ENCODE peak calls at places on chromosomes 13 and 19, in seven cellular contexts. O is NCI-H345, K is NB4, U is head of caudate nucleus, F is GM12891, V is MCF 10A, I is brain microvascular endothelial cell. D is an unnamed sample.

GRCh38 chr19:30846102-30846501 is 473.9 kb downstream of the ZNF536 start:
- DNase-seq in V (no peak), F (no peak), K (no peak), I (no peak), O (no peak), U (no peak), D (no peak)

GRCh38 chr13:49060698-49061387 is 85.1 kb downstream of the FNDC3A start:
- DNase-seq in F (no peak), K (no peak), I (no peak), V (peak; percentile 60), U (no peak), O (no peak), D (no peak)

GRCh38 chr19:36152061-36152885 is at the start of gene COX7A1:
- DNase-seq in I (peak; percentile 38), U (peak; percentile 30), O (no peak), F (no peak), V (no peak), K (no peak), D (no peak)

GRCh38 chr13:81133066-81133465 is 792.1 kb upstream of the SPRY2 start:
- DNase-seq in O (no peak), K (no peak), U (no peak), F (no peak), V (peak; percentile 11), I (peak; percentile 16), D (no peak)

GRCh38 chr19:18291590-18292459 is 10.4 kb upstream of the JUND start:
- DNase-seq in V (peak; percentile 70), K (peak; percentile 96), F (peak; percentile 90), O (peak; percentile 28), U (peak; percentile 82), I (peak; percentile 72), D (no peak)

GRCh38 chr13:59452189-59452588 is 711.5 kb downstream of the DIAPH3 start:
- DNase-seq in K (peak; percentile 67), O (peak; percentile 56), I (no peak), V (no peak), U (no peak), F (no peak), D (no peak)

GRCh38 chr13:19860884-19861655 is 2.4 kb downstream of the ZMYM5 start:
- DNase-seq in V (peak; percentile 88), K (peak; percentile 43), O (no peak), F (no peak), U (no peak), I (peak; percentile 48), D (no peak)

GRCh38 chr13:66673401-66673800 is 556.7 kb downstream of the PCDH9 start:
- DNase-seq in U (no peak), K (no peak), F (no peak), O (no peak), V (peak; percentile 43), I (peak; percentile 84), D (no peak)

GRCh38 chr13:91817250-91817649 is 418.8 kb downstream of the GPC5 start:
- DNase-seq in V (peak; percentile 26), F (no peak), O (no peak), K (no peak), U (no peak), I (peak; percentile 7), D (no peak)

GRCh38 chr13:99988469-99989375 is 7.1 kb downstream of the ZIC2 start:
- DNase-seq in F (no peak), U (no peak), K (no peak), O (no peak), V (no peak), I (no peak), D (no peak)

GRCh38 chr13:100537951-100538462 is 50.6 kb downstream of the GGACT start:
- DNase-seq in K (no peak), U (no peak), I (no peak), O (no peak), V (no peak), F (no peak), D (no peak)

GRCh38 chr13:73303858-73304257 is 245.1 kb downstream of the KLF5 start:
- DNase-seq in I (peak; percentile 11), K (no peak), V (peak; percentile 47), F (no peak), U (no peak), O (no peak), D (no peak)

GRCh38 chr19:15101479-15102082 is 5.6 kb upstream of the SYDE1 start:
- DNase-seq in O (no peak), K (peak; percentile 66), I (peak; percentile 53), F (no peak), U (no peak), V (peak; percentile 45), D (peak; percentile 58)

GRCh38 chr19:43534811-43535761 is 2.1 kb downstream of the ZNF575 start:
- DNase-seq in U (peak; percentile 66), F (no peak), O (no peak), K (peak; percentile 34), V (peak; percentile 23), I (peak; percentile 56), D (no peak)

GRCh38 chr19:54014920-54015560 is 23.6 kb downstream of the CACNG6 start:
- DNase-seq in K (no peak), O (no peak), I (no peak), U (no peak), F (no peak), V (no peak), D (no peak)

GRCh38 chr19:40717880-40718773 is 1.2 kb downstream of the ITPKC start:
- DNase-seq in O (no peak), F (no peak), I (no peak), U (peak; percentile 22), V (peak; percentile 56), K (no peak), D (no peak)

GRCh38 chr13:112690242-112690943 is 555 bp downstream of the ATP11A start:
- DNase-seq in U (no peak), O (peak; percentile 46), V (peak; percentile 36), I (no peak), K (peak; percentile 66), F (peak; percentile 52), D (no peak)

GRCh38 chr13:113930711-113931637 is 42.9 kb downstream of the C13orf46 start:
- DNase-seq in I (no peak), O (no peak), V (no peak), F (no peak), U (no peak), K (peak; percentile 83), D (no peak)

GRCh38 chr19:10800488-10800887 is 35.5 kb downstream of the TMED1 start:
- DNase-seq in O (no peak), I (no peak), F (no peak), K (no peak), U (no peak), V (no peak), D (no peak)

GRCh38 chr19:44799627-44800257 is 9.2 kb upstream of the BCAM start:
- DNase-seq in F (no peak), V (no peak), O (no peak), I (no peak), U (no peak), K (no peak), D (no peak)

GRCh38 chr19:39038098-39038497 is 5.7 kb upstream of the FBXO27 start:
- DNase-seq in I (peak; percentile 43), F (no peak), V (peak; percentile 68), K (peak; percentile 39), O (peak; percentile 56), U (peak; percentile 21), D (no peak)

GRCh38 chr13:29619995-29620394 is 24.5 kb upstream of the SLC7A1 start:
- DNase-seq in K (no peak), I (no peak), F (no peak), U (no peak), V (no peak), O (no peak), D (no peak)

GRCh38 chr19:6041991-6042421 is 64.1 kb upstream of the RANBP3 start:
- DNase-seq in V (no peak), U (peak; percentile 86), K (no peak), I (no peak), F (no peak), O (no peak), D (no peak)

GRCh38 chr13:19681517-19681916 is 48.1 kb downstream of the MPHOSPH8 start:
- DNase-seq in U (no peak), V (no peak), F (no peak), I (no peak), K (no peak), O (no peak), D (no peak)

GRCh38 chr13:83515267-83515666 is 367.0 kb downstream of the SLITRK1 start:
- DNase-seq in U (no peak), F (no peak), V (peak; percentile 80), I (peak; percentile 36), O (no peak), K (no peak), D (no peak)

GRCh38 chr13:28716511-28716910 is 2.3 kb downstream of the SLC46A3 start:
- DNase-seq in K (no peak), V (peak; percentile 99), U (no peak), F (no peak), O (no peak), I (peak; percentile 71), D (no peak)

GRCh38 chr13:73849292-73849691 is 284.9 kb downstream of the KLF12 start:
- DNase-seq in I (peak; percentile 47), F (no peak), O (no peak), K (peak; percentile 12), V (peak; percentile 34), U (no peak), D (peak; percentile 35)

GRCh38 chr19:41409288-41409687 is 11.7 kb downstream of the BCKDHA start:
- DNase-seq in F (no peak), V (peak; percentile 71), I (no peak), U (no peak), O (no peak), K (peak; percentile 29), D (no peak)

GRCh38 chr19:48495391-48495790 is 16.2 kb downstream of the LMTK3 start:
- DNase-seq in I (no peak), V (no peak), F (no peak), U (no peak), K (peak; percentile 82), O (no peak), D (no peak)

GRCh38 chr13:92537485-92537884 is 689.1 kb upstream of the GPC6 start:
- DNase-seq in O (no peak), V (no peak), U (no peak), F (no peak), K (no peak), I (peak; percentile 1), D (no peak)

GRCh38 chr13:26656919-26657318 is 99.4 kb downstream of the WASF3 start:
- DNase-seq in I (peak; percentile 29), O (no peak), K (peak; percentile 47), F (no peak), V (peak; percentile 26), U (no peak), D (no peak)

GRCh38 chr19:42360787-42361544 is 29.1 kb downstream of the CNFN start:
- DNase-seq in I (no peak), F (no peak), V (no peak), K (no peak), O (no peak), U (no peak), D (peak; percentile 31)

GRCh38 chr13:40285634-40286033 is 380.8 kb downstream of the FOXO1 start:
- DNase-seq in V (no peak), K (no peak), F (no peak), O (no peak), U (no peak), I (no peak), D (no peak)

GRCh38 chr19:45670670-45671453 is 2.8 kb downstream of the GIPR start:
- DNase-seq in V (peak; percentile 49), U (peak; percentile 73), F (peak; percentile 91), O (peak; percentile 75), I (peak; percentile 68), K (peak; percentile 27), D (no peak)

GRCh38 chr19:54430306-54431254 is 15.3 kb downstream of the TTYH1 start:
- DNase-seq in K (peak; percentile 52), I (peak; percentile 25), V (peak; percentile 34), F (no peak), U (peak; percentile 73), O (no peak), D (no peak)

GRCh38 chr19:1315470-1316166 is 29.9 kb downstream of the EFNA2 start:
- DNase-seq in I (peak; percentile 8), U (peak; percentile 78), V (peak; percentile 56), F (peak; percentile 83), K (peak; percentile 49), O (peak; percentile 33), D (no peak)

GRCh38 chr19:13244920-13245319 is 94.7 kb downstream of the IER2 start:
- DNase-seq in F (no peak), U (no peak), O (no peak), V (no peak), I (no peak), K (no peak), D (no peak)

D was measured in iPS DF 6.9.